ENCODE peak calls at places on chromosomes 16 and 17, in nine cellular contexts. One of them, this sample, is unnamed.

GRCh38 chr16:65524997-65525396 is 403.1 kb upstream of the CDH11 start:
- DNase-seq in SK-N-SH: no peak
- DNase-seq in psoas muscle: no peak
- DNase-seq in ascending aorta: no peak
- DNase-seq in activated naive CD8-positive, alpha-beta T cell treated with anti-CD3 and anti-CD28 coated beads, Interleukin-2, amount 50 U/mL, for 24 hours: no peak
- DNase-seq in neural crest cell: no peak
- DNase-seq in NCI-H1105: no peak
- DNase-seq in HTR-8/SVneo: no peak
- DNase-seq in chondrocyte: no peak
- DNase-seq in this sample: no peak

GRCh38 chr17:50051082-50051576 is 4.8 kb upstream of the ITGA3 start:
- DNase-seq in SK-N-SH: no peak
- DNase-seq in psoas muscle: no peak
- DNase-seq in ascending aorta: no peak
- DNase-seq in activated naive CD8-positive, alpha-beta T cell treated with anti-CD3 and anti-CD28 coated beads, Interleukin-2, amount 50 U/mL, for 24 hours: peak; percentile 84
- DNase-seq in neural crest cell: no peak
- DNase-seq in NCI-H1105: no peak
- DNase-seq in HTR-8/SVneo: peak; percentile 95
- DNase-seq in chondrocyte: peak; percentile 69
- DNase-seq in this sample: peak; percentile 86

GRCh38 chr17:7440113-7440822 is 956 bp downstream of the FGF11 start:
- DNase-seq in SK-N-SH: peak; percentile 93
- DNase-seq in psoas muscle: peak; percentile 73
- DNase-seq in ascending aorta: no peak
- DNase-seq in activated naive CD8-positive, alpha-beta T cell treated with anti-CD3 and anti-CD28 coated beads, Interleukin-2, amount 50 U/mL, for 24 hours: peak; percentile 64
- DNase-seq in neural crest cell: peak; percentile 56
- DNase-seq in NCI-H1105: peak; percentile 75
- DNase-seq in HTR-8/SVneo: peak; percentile 66
- DNase-seq in chondrocyte: no peak
- DNase-seq in this sample: peak; percentile 65

GRCh38 chr16:10708969-10709368 is 14.2 kb upstream of the TEKT5 start:
- DNase-seq in SK-N-SH: no peak
- DNase-seq in psoas muscle: no peak
- DNase-seq in ascending aorta: no peak
- DNase-seq in activated naive CD8-positive, alpha-beta T cell treated with anti-CD3 and anti-CD28 coated beads, Interleukin-2, amount 50 U/mL, for 24 hours: no peak
- DNase-seq in neural crest cell: no peak
- DNase-seq in NCI-H1105: no peak
- DNase-seq in HTR-8/SVneo: no peak
- DNase-seq in chondrocyte: no peak
- DNase-seq in this sample: no peak

GRCh38 chr17:49894761-49895160 is 46.9 kb upstream of the TAC4 start:
- DNase-seq in SK-N-SH: no peak
- DNase-seq in psoas muscle: no peak
- DNase-seq in ascending aorta: no peak
- DNase-seq in activated naive CD8-positive, alpha-beta T cell treated with anti-CD3 and anti-CD28 coated beads, Interleukin-2, amount 50 U/mL, for 24 hours: no peak
- DNase-seq in neural crest cell: no peak
- DNase-seq in NCI-H1105: no peak
- DNase-seq in HTR-8/SVneo: no peak
- DNase-seq in chondrocyte: no peak
- DNase-seq in this sample: no peak

GRCh38 chr17:82060614-82061013 is 5.0 kb downstream of the DUS1L start:
- DNase-seq in SK-N-SH: no peak
- DNase-seq in psoas muscle: peak; percentile 13
- DNase-seq in ascending aorta: no peak
- DNase-seq in activated naive CD8-positive, alpha-beta T cell treated with anti-CD3 and anti-CD28 coated beads, Interleukin-2, amount 50 U/mL, for 24 hours: no peak
- DNase-seq in neural crest cell: no peak
- DNase-seq in NCI-H1105: no peak
- DNase-seq in HTR-8/SVneo: no peak
- DNase-seq in chondrocyte: no peak
- DNase-seq in this sample: no peak

GRCh38 chr17:65756760-65757159 is 195.3 kb upstream of the AXIN2 start:
- DNase-seq in SK-N-SH: no peak
- DNase-seq in psoas muscle: no peak
- DNase-seq in ascending aorta: no peak
- DNase-seq in activated naive CD8-positive, alpha-beta T cell treated with anti-CD3 and anti-CD28 coated beads, Interleukin-2, amount 50 U/mL, for 24 hours: no peak
- DNase-seq in neural crest cell: no peak
- DNase-seq in NCI-H1105: no peak
- DNase-seq in HTR-8/SVneo: no peak
- DNase-seq in chondrocyte: no peak
- DNase-seq in this sample: no peak

GRCh38 chr16:47026492-47026891 is 53.0 kb upstream of the DNAJA2 start:
- DNase-seq in SK-N-SH: no peak
- DNase-seq in psoas muscle: no peak
- DNase-seq in ascending aorta: no peak
- DNase-seq in activated naive CD8-positive, alpha-beta T cell treated with anti-CD3 and anti-CD28 coated beads, Interleukin-2, amount 50 U/mL, for 24 hours: no peak
- DNase-seq in neural crest cell: no peak
- DNase-seq in NCI-H1105: no peak
- DNase-seq in HTR-8/SVneo: no peak
- DNase-seq in chondrocyte: no peak
- DNase-seq in this sample: no peak

GRCh38 chr16:84607694-84608093 is 10.2 kb downstream of the COTL1 start:
- DNase-seq in SK-N-SH: no peak
- DNase-seq in psoas muscle: no peak
- DNase-seq in ascending aorta: no peak
- DNase-seq in activated naive CD8-positive, alpha-beta T cell treated with anti-CD3 and anti-CD28 coated beads, Interleukin-2, amount 50 U/mL, for 24 hours: no peak
- DNase-seq in neural crest cell: no peak
- DNase-seq in NCI-H1105: no peak
- DNase-seq in HTR-8/SVneo: no peak
- DNase-seq in chondrocyte: no peak
- DNase-seq in this sample: peak; percentile 57

GRCh38 chr17:67525239-67526135 is 148.4 kb downstream of the PITPNC1 start:
- DNase-seq in SK-N-SH: no peak
- DNase-seq in psoas muscle: no peak
- DNase-seq in ascending aorta: no peak
- DNase-seq in activated naive CD8-positive, alpha-beta T cell treated with anti-CD3 and anti-CD28 coated beads, Interleukin-2, amount 50 U/mL, for 24 hours: no peak
- DNase-seq in neural crest cell: no peak
- DNase-seq in NCI-H1105: no peak
- DNase-seq in HTR-8/SVneo: no peak
- DNase-seq in chondrocyte: no peak
- DNase-seq in this sample: no peak

GRCh38 chr17:16886655-16887322 is 85.1 kb downstream of the TNFRSF13B start:
- DNase-seq in SK-N-SH: no peak
- DNase-seq in psoas muscle: no peak
- DNase-seq in ascending aorta: no peak
- DNase-seq in activated naive CD8-positive, alpha-beta T cell treated with anti-CD3 and anti-CD28 coated beads, Interleukin-2, amount 50 U/mL, for 24 hours: no peak
- DNase-seq in neural crest cell: no peak
- DNase-seq in NCI-H1105: no peak
- DNase-seq in HTR-8/SVneo: no peak
- DNase-seq in chondrocyte: no peak
- DNase-seq in this sample: peak; percentile 52

GRCh38 chr17:39979021-39979660 is 1.5 kb upstream of the PSMD3 start:
- DNase-seq in SK-N-SH: no peak
- DNase-seq in psoas muscle: no peak
- DNase-seq in ascending aorta: no peak
- DNase-seq in activated naive CD8-positive, alpha-beta T cell treated with anti-CD3 and anti-CD28 coated beads, Interleukin-2, amount 50 U/mL, for 24 hours: no peak
- DNase-seq in neural crest cell: no peak
- DNase-seq in NCI-H1105: no peak
- DNase-seq in HTR-8/SVneo: peak; percentile 50
- DNase-seq in chondrocyte: no peak
- DNase-seq in this sample: no peak

GRCh38 chr17:77471984-77472836 is 331.4 kb downstream of the SEC14L1 start:
- DNase-seq in SK-N-SH: peak; percentile 67
- DNase-seq in psoas muscle: no peak
- DNase-seq in ascending aorta: no peak
- DNase-seq in activated naive CD8-positive, alpha-beta T cell treated with anti-CD3 and anti-CD28 coated beads, Interleukin-2, amount 50 U/mL, for 24 hours: no peak
- DNase-seq in neural crest cell: no peak
- DNase-seq in NCI-H1105: peak; percentile 73
- DNase-seq in HTR-8/SVneo: no peak
- DNase-seq in chondrocyte: no peak
- DNase-seq in this sample: no peak

GRCh38 chr16:22694887-22695382 is 119.0 kb upstream of the HS3ST2 start:
- DNase-seq in SK-N-SH: no peak
- DNase-seq in psoas muscle: no peak
- DNase-seq in ascending aorta: no peak
- DNase-seq in activated naive CD8-positive, alpha-beta T cell treated with anti-CD3 and anti-CD28 coated beads, Interleukin-2, amount 50 U/mL, for 24 hours: no peak
- DNase-seq in neural crest cell: no peak
- DNase-seq in NCI-H1105: no peak
- DNase-seq in HTR-8/SVneo: no peak
- DNase-seq in chondrocyte: no peak
- DNase-seq in this sample: no peak

GRCh38 chr16:50035468-50035992 is 10.5 kb downstream of the CNEP1R1 start:
- DNase-seq in SK-N-SH: no peak
- DNase-seq in psoas muscle: no peak
- DNase-seq in ascending aorta: no peak
- DNase-seq in activated naive CD8-positive, alpha-beta T cell treated with anti-CD3 and anti-CD28 coated beads, Interleukin-2, amount 50 U/mL, for 24 hours: no peak
- DNase-seq in neural crest cell: no peak
- DNase-seq in NCI-H1105: no peak
- DNase-seq in HTR-8/SVneo: no peak
- DNase-seq in chondrocyte: no peak
- DNase-seq in this sample: no peak

GRCh38 chr17:75024686-75025397 is 12.4 kb downstream of the MRPL58 start:
- DNase-seq in SK-N-SH: no peak
- DNase-seq in psoas muscle: no peak
- DNase-seq in ascending aorta: no peak
- DNase-seq in activated naive CD8-positive, alpha-beta T cell treated with anti-CD3 and anti-CD28 coated beads, Interleukin-2, amount 50 U/mL, for 24 hours: peak; percentile 23
- DNase-seq in neural crest cell: no peak
- DNase-seq in NCI-H1105: no peak
- DNase-seq in HTR-8/SVneo: no peak
- DNase-seq in chondrocyte: no peak
- DNase-seq in this sample: no peak

GRCh38 chr17:73591278-73592078 is 52.8 kb downstream of the SDK2 start:
- DNase-seq in SK-N-SH: no peak
- DNase-seq in psoas muscle: no peak
- DNase-seq in ascending aorta: no peak
- DNase-seq in activated naive CD8-positive, alpha-beta T cell treated with anti-CD3 and anti-CD28 coated beads, Interleukin-2, amount 50 U/mL, for 24 hours: peak; percentile 57
- DNase-seq in neural crest cell: no peak
- DNase-seq in NCI-H1105: no peak
- DNase-seq in HTR-8/SVneo: no peak
- DNase-seq in chondrocyte: no peak
- DNase-seq in this sample: no peak

GRCh38 chr16:84446086-84446485 is 58.4 kb downstream of the MEAK7 start:
- DNase-seq in SK-N-SH: no peak
- DNase-seq in psoas muscle: no peak
- DNase-seq in ascending aorta: no peak
- DNase-seq in activated naive CD8-positive, alpha-beta T cell treated with anti-CD3 and anti-CD28 coated beads, Interleukin-2, amount 50 U/mL, for 24 hours: no peak
- DNase-seq in neural crest cell: no peak
- DNase-seq in NCI-H1105: no peak
- DNase-seq in HTR-8/SVneo: no peak
- DNase-seq in chondrocyte: no peak
- DNase-seq in this sample: no peak

GRCh38 chr16:3789375-3790067 is 72.2 kb upstream of the TRAP1 start:
- DNase-seq in SK-N-SH: no peak
- DNase-seq in psoas muscle: no peak
- DNase-seq in ascending aorta: no peak
- DNase-seq in activated naive CD8-positive, alpha-beta T cell treated with anti-CD3 and anti-CD28 coated beads, Interleukin-2, amount 50 U/mL, for 24 hours: no peak
- DNase-seq in neural crest cell: no peak
- DNase-seq in NCI-H1105: no peak
- DNase-seq in HTR-8/SVneo: no peak
- DNase-seq in chondrocyte: no peak
- DNase-seq in this sample: no peak

GRCh38 chr17:7837375-7838290 is 3.6 kb downstream of the KDM6B start:
- DNase-seq in SK-N-SH: no peak
- DNase-seq in psoas muscle: no peak
- DNase-seq in ascending aorta: no peak
- DNase-seq in activated naive CD8-positive, alpha-beta T cell treated with anti-CD3 and anti-CD28 coated beads, Interleukin-2, amount 50 U/mL, for 24 hours: no peak
- DNase-seq in neural crest cell: no peak
- DNase-seq in NCI-H1105: no peak
- DNase-seq in HTR-8/SVneo: no peak
- DNase-seq in chondrocyte: no peak
- DNase-seq in this sample: no peak

GRCh38 chr17:77740481-77740880 is 218.0 kb upstream of the TNRC6C start:
- DNase-seq in SK-N-SH: no peak
- DNase-seq in psoas muscle: no peak
- DNase-seq in ascending aorta: no peak
- DNase-seq in activated naive CD8-positive, alpha-beta T cell treated with anti-CD3 and anti-CD28 coated beads, Interleukin-2, amount 50 U/mL, for 24 hours: no peak
- DNase-seq in neural crest cell: no peak
- DNase-seq in NCI-H1105: no peak
- DNase-seq in HTR-8/SVneo: no peak
- DNase-seq in chondrocyte: no peak
- DNase-seq in this sample: no peak

GRCh38 chr16:14600164-14600563 is 29.9 kb downstream of the PARN start:
- DNase-seq in SK-N-SH: peak; percentile 24
- DNase-seq in psoas muscle: no peak
- DNase-seq in ascending aorta: no peak
- DNase-seq in activated naive CD8-positive, alpha-beta T cell treated with anti-CD3 and anti-CD28 coated beads, Interleukin-2, amount 50 U/mL, for 24 hours: no peak
- DNase-seq in neural crest cell: no peak
- DNase-seq in NCI-H1105: no peak
- DNase-seq in HTR-8/SVneo: peak; percentile 24
- DNase-seq in chondrocyte: no peak
- DNase-seq in this sample: no peak

GRCh38 chr16:67528870-67529638 is 425 bp downstream of the RIPOR1 start:
- DNase-seq in SK-N-SH: peak; percentile 83
- DNase-seq in psoas muscle: no peak
- DNase-seq in ascending aorta: no peak
- DNase-seq in activated naive CD8-positive, alpha-beta T cell treated with anti-CD3 and anti-CD28 coated beads, Interleukin-2, amount 50 U/mL, for 24 hours: no peak
- DNase-seq in neural crest cell: peak; percentile 53
- DNase-seq in NCI-H1105: no peak
- DNase-seq in HTR-8/SVneo: no peak
- DNase-seq in chondrocyte: no peak
- DNase-seq in this sample: no peak

GRCh38 chr16:81612351-81613170 is 166.5 kb upstream of the PLCG2 start:
- DNase-seq in SK-N-SH: no peak
- DNase-seq in psoas muscle: no peak
- DNase-seq in ascending aorta: no peak
- DNase-seq in activated naive CD8-positive, alpha-beta T cell treated with anti-CD3 and anti-CD28 coated beads, Interleukin-2, amount 50 U/mL, for 24 hours: no peak
- DNase-seq in neural crest cell: no peak
- DNase-seq in NCI-H1105: no peak
- DNase-seq in HTR-8/SVneo: no peak
- DNase-seq in chondrocyte: no peak
- DNase-seq in this sample: no peak

GRCh38 chr16:50300942-50301625 is 34.7 kb downstream of the ADCY7 start:
- DNase-seq in SK-N-SH: peak; percentile 24
- DNase-seq in psoas muscle: no peak
- DNase-seq in ascending aorta: no peak
- DNase-seq in activated naive CD8-positive, alpha-beta T cell treated with anti-CD3 and anti-CD28 coated beads, Interleukin-2, amount 50 U/mL, for 24 hours: no peak
- DNase-seq in neural crest cell: no peak
- DNase-seq in NCI-H1105: no peak
- DNase-seq in HTR-8/SVneo: no peak
- DNase-seq in chondrocyte: peak; percentile 92
- DNase-seq in this sample: no peak

GRCh38 chr17:75031972-75032895 is 14.5 kb downstream of the ATP5PD start:
- DNase-seq in SK-N-SH: peak; percentile 89
- DNase-seq in psoas muscle: peak; percentile 76
- DNase-seq in ascending aorta: peak; percentile 75
- DNase-seq in activated naive CD8-positive, alpha-beta T cell treated with anti-CD3 and anti-CD28 coated beads, Interleukin-2, amount 50 U/mL, for 24 hours: peak; percentile 64
- DNase-seq in neural crest cell: no peak
- DNase-seq in NCI-H1105: peak; percentile 69
- DNase-seq in HTR-8/SVneo: peak; percentile 96
- DNase-seq in chondrocyte: no peak
- DNase-seq in this sample: peak; percentile 72

GRCh38 chr16:85556456-85557082 is 56.6 kb upstream of the GSE1 start:
- DNase-seq in SK-N-SH: peak; percentile 77
- DNase-seq in psoas muscle: peak; percentile 60
- DNase-seq in ascending aorta: no peak
- DNase-seq in activated naive CD8-positive, alpha-beta T cell treated with anti-CD3 and anti-CD28 coated beads, Interleukin-2, amount 50 U/mL, for 24 hours: peak; percentile 68
- DNase-seq in neural crest cell: no peak
- DNase-seq in NCI-H1105: no peak
- DNase-seq in HTR-8/SVneo: no peak
- DNase-seq in chondrocyte: no peak
- DNase-seq in this sample: no peak

GRCh38 chr17:18267927-18268711 is 7.7 kb downstream of the MIEF2 start:
- DNase-seq in SK-N-SH: no peak
- DNase-seq in psoas muscle: no peak
- DNase-seq in ascending aorta: no peak
- DNase-seq in activated naive CD8-positive, alpha-beta T cell treated with anti-CD3 and anti-CD28 coated beads, Interleukin-2, amount 50 U/mL, for 24 hours: no peak
- DNase-seq in neural crest cell: no peak
- DNase-seq in NCI-H1105: no peak
- DNase-seq in HTR-8/SVneo: peak; percentile 56
- DNase-seq in chondrocyte: no peak
- DNase-seq in this sample: no peak

GRCh38 chr17:81503619-81504018 is 9.0 kb downstream of the ACTG1 start:
- DNase-seq in SK-N-SH: no peak
- DNase-seq in psoas muscle: no peak
- DNase-seq in ascending aorta: no peak
- DNase-seq in activated naive CD8-positive, alpha-beta T cell treated with anti-CD3 and anti-CD28 coated beads, Interleukin-2, amount 50 U/mL, for 24 hours: no peak
- DNase-seq in neural crest cell: no peak
- DNase-seq in NCI-H1105: no peak
- DNase-seq in HTR-8/SVneo: no peak
- DNase-seq in chondrocyte: no peak
- DNase-seq in this sample: no peak

GRCh38 chr16:67174706-67175231 is 4.4 kb downstream of the NOL3 start:
- DNase-seq in SK-N-SH: peak; percentile 46
- DNase-seq in psoas muscle: no peak
- DNase-seq in ascending aorta: no peak
- DNase-seq in activated naive CD8-positive, alpha-beta T cell treated with anti-CD3 and anti-CD28 coated beads, Interleukin-2, amount 50 U/mL, for 24 hours: no peak
- DNase-seq in neural crest cell: no peak
- DNase-seq in NCI-H1105: no peak
- DNase-seq in HTR-8/SVneo: no peak
- DNase-seq in chondrocyte: peak; percentile 89
- DNase-seq in this sample: peak; percentile 39

GRCh38 chr17:63479495-63480184 is 2.8 kb downstream of the ACE start:
- DNase-seq in SK-N-SH: peak; percentile 58
- DNase-seq in psoas muscle: no peak
- DNase-seq in ascending aorta: no peak
- DNase-seq in activated naive CD8-positive, alpha-beta T cell treated with anti-CD3 and anti-CD28 coated beads, Interleukin-2, amount 50 U/mL, for 24 hours: no peak
- DNase-seq in neural crest cell: no peak
- DNase-seq in NCI-H1105: no peak
- DNase-seq in HTR-8/SVneo: no peak
- DNase-seq in chondrocyte: no peak
- DNase-seq in this sample: no peak